ENCODE peak calls at places on chromosomes 13 and 19, in four cellular contexts. L is HCT116; D is stimulated activated CD8-positive, alpha-beta memory T cell treated with anti-CD3 and anti-CD28 coated beads, Interleukin-7, amount 100 ng/mL, for 1 hour; B is kidney tubule cell. Y is an unnamed sample.
A peak's percentile ranks its signal among the peaks of the same experiment; 100 is the strongest.

GRCh38 chr19:34731964-34732363 is 2.1 kb upstream of the ZNF181 start:
- DNase-seq in L (no peak), D (no peak), B (no peak), Y (no peak)

GRCh38 chr13:40460116-40460515 is 206.3 kb downstream of the FOXO1 start:
- DNase-seq in L (no peak), D (no peak), B (no peak), Y (no peak)

GRCh38 chr13:27293873-27294515 is 23.4 kb downstream of the RASL11A start:
- DNase-seq in L (no peak), D (no peak), B (no peak), Y (no peak)

GRCh38 chr19:4712771-4713170 is 10.9 kb downstream of the DPP9 start:
- DNase-seq in L (no peak), D (no peak), B (no peak), Y (no peak)

GRCh38 chr19:45553464-45553863 is 31.1 kb downstream of the OPA3 start:
- DNase-seq in L (no peak), D (no peak), B (no peak), Y (no peak)

GRCh38 chr19:35318679-35319448 is 10.1 kb upstream of the CD22 start:
- DNase-seq in L (peak; percentile 93), D (no peak), B (peak; percentile 98), Y (no peak)

GRCh38 chr19:869245-870177 is 10.0 kb downstream of the CFD start:
- DNase-seq in L (peak; percentile 63), D (no peak), B (peak; percentile 62), Y (no peak)

GRCh38 chr13:94233401-94233800 is 246.1 kb downstream of the DCT start:
- DNase-seq in L (no peak), D (no peak), B (peak; percentile 81), Y (no peak)

GRCh38 chr13:93227906-93228801 is 1.5 kb downstream of the GPC6 start:
- DNase-seq in L (no peak), D (no peak), B (peak; percentile 82), Y (no peak)

GRCh38 chr13:90868321-90868920 is 479.1 kb upstream of the MIR17HG start:
- DNase-seq in L (peak; percentile 8), D (no peak), B (peak; percentile 18), Y (no peak)

GRCh38 chr19:4878491-4878968 is 11.1 kb upstream of the PLIN3 start:
- DNase-seq in L (no peak), D (no peak), B (no peak), Y (no peak)

GRCh38 chr13:24905242-24905641 is 141.3 kb downstream of the RNF17 start:
- DNase-seq in L (no peak), D (no peak), B (peak; percentile 25), Y (no peak)

GRCh38 chr19:51258165-51258564 is 7.3 kb downstream of the SIGLECL1 start:
- DNase-seq in L (no peak), D (no peak), B (no peak), Y (no peak)

GRCh38 chr19:5134683-5135082 is 165.8 kb downstream of the KDM4B start:
- DNase-seq in L (no peak), D (no peak), B (no peak), Y (no peak)

GRCh38 chr19:51029718-51030117 is 3.3 kb upstream of the KLK11 start:
- DNase-seq in L (no peak), D (no peak), B (no peak), Y (no peak)

GRCh38 chr13:86006317-86006716 is 207.1 kb upstream of the SLITRK6 start:
- DNase-seq in L (no peak), D (no peak), B (no peak), Y (no peak)

GRCh38 chr19:48551437-48552302 is at the start of gene SULT2B1:
- DNase-seq in L (no peak), D (no peak), B (no peak), Y (no peak)

GRCh38 chr13:51770681-51771417 is 33.1 kb downstream of the DHRS12 start:
- DNase-seq in L (no peak), D (no peak), B (peak; percentile 10), Y (no peak)

GRCh38 chr13:50797081-50797480 is 46.4 kb downstream of the DLEU7 start:
- DNase-seq in L (no peak), D (no peak), B (no peak), Y (no peak)

GRCh38 chr13:99198630-99199029 is 2.0 kb upstream of the UBAC2 start:
- DNase-seq in L (no peak), D (no peak), B (no peak), Y (no peak)

GRCh38 chr19:18292810-18293641 is 11.6 kb upstream of the JUND start:
- DNase-seq in L (peak; percentile 73), D (no peak), B (peak; percentile 87), Y (peak; percentile 68)

GRCh38 chr19:48393559-48394330 is at the start of gene GRIN2D:
- DNase-seq in L (no peak), D (no peak), B (no peak), Y (no peak)

GRCh38 chr13:51998723-51999471 is 12.4 kb downstream of the ATP7B start:
- DNase-seq in L (no peak), D (no peak), B (no peak), Y (no peak)

GRCh38 chr19:46365561-46365960 is 18.7 kb downstream of the PPP5C start:
- DNase-seq in L (no peak), D (no peak), B (peak; percentile 52), Y (no peak)

GRCh38 chr13:41925014-41925413 is 35.9 kb downstream of the VWA8 start:
- DNase-seq in L (no peak), D (no peak), B (no peak), Y (no peak)

GRCh38 chr13:93183302-93183701 is 43.3 kb upstream of the GPC6 start:
- DNase-seq in L (no peak), D (no peak), B (no peak), Y (no peak)

GRCh38 chr19:13817615-13818371 is 22.6 kb downstream of the ZSWIM4 start:
- DNase-seq in L (no peak), D (no peak), B (no peak), Y (no peak)

GRCh38 chr13:82791035-82791434 is 1091.2 kb downstream of the SLITRK1 start:
- DNase-seq in L (no peak), D (no peak), B (no peak), Y (no peak)

GRCh38 chr19:52742516-52742915 is 7.7 kb upstream of the ZNF611 start:
- DNase-seq in L (no peak), D (no peak), B (no peak), Y (no peak)

GRCh38 chr19:19366691-19367396 is 38.6 kb upstream of the GATAD2A start:
- DNase-seq in L (peak; percentile 95), D (peak; percentile 25), B (peak; percentile 88), Y (peak; percentile 77)

GRCh38 chr19:40603071-40603718 is 2.0 kb downstream of the LTBP4 start:
- DNase-seq in L (no peak), D (no peak), B (peak; percentile 49), Y (no peak)

GRCh38 chr19:49817964-49818690 is at the start of gene MED25:
- DNase-seq in L (peak; percentile 79), D (peak; percentile 73), B (peak; percentile 88), Y (peak; percentile 92)

GRCh38 chr13:96100457-96101220 is 10.7 kb downstream of the HS6ST3 start:
- DNase-seq in L (no peak), D (no peak), B (no peak), Y (no peak)

GRCh38 chr19:56125806-56126590 is 4.9 kb upstream of the ZNF787 start:
- DNase-seq in L (no peak), D (no peak), B (no peak), Y (no peak)

GRCh38 chr13:68810660-68811059 is 1297.0 kb upstream of the ATXN8OS start:
- DNase-seq in L (no peak), D (no peak), B (no peak), Y (no peak)

Y was measured in activated CD4-positive, CD25-positive, alpha-beta regulatory T cell treated with anti-CD3 and anti-CD28 coated beads, Interleukin-2, amount 50 U/mL, for 72 hours.